ENCODE peak calls at places on chromosomes 13 and 19, in six cellular contexts. G is activated T-cell treated with anti-CD3 and anti-CD28 coated beads, Interleukin-2, amount 50 U/mL, for 48 hours; U is RWPE1; B is psoas muscle; R is left cardiac atrium; Y is activated naive CD4-positive, alpha-beta T cell. D is an unnamed sample.

GRCh38 chr19:40090256-40091204 is at the start of gene ZNF780A:
- DNase-seq in G (peak), U (peak), B (peak), R (peak), Y (peak), D (peak)

GRCh38 chr19:597406-598315 is 8.0 kb downstream of the HCN2 start:
- DNase-seq in G (peak), U (no peak), B (no peak), R (no peak), Y (no peak), D (no peak)

GRCh38 chr13:49292742-49293498 is 45.2 kb downstream of the CDADC1 start:
- DNase-seq in G (no peak), U (no peak), B (peak), R (peak), Y (no peak), D (no peak)

GRCh38 chr19:8208119-8208709 is 956 bp upstream of the CERS4 start:
- DNase-seq in G (no peak), U (no peak), B (no peak), R (peak), Y (no peak), D (no peak)

GRCh38 chr19:33193864-33194362 is at the start of gene LRP3:
- DNase-seq in G (no peak), U (no peak), B (peak), R (no peak), Y (no peak), D (no peak)

GRCh38 chr19:17665058-17665457 is 23.1 kb downstream of the UNC13A start:
- DNase-seq in G (no peak), U (no peak), B (no peak), R (no peak), Y (no peak), D (no peak)

GRCh38 chr13:34757441-34757840 is 184.6 kb upstream of the NBEA start:
- DNase-seq in G (no peak), U (no peak), B (no peak), R (no peak), Y (no peak), D (no peak)

GRCh38 chr13:95779522-95779921 is 102.6 kb downstream of the DNAJC3 start:
- DNase-seq in G (no peak), U (no peak), B (no peak), R (no peak), Y (no peak), D (no peak)

GRCh38 chr13:113616991-113617749 is 32.6 kb downstream of the TFDP1 start:
- DNase-seq in G (no peak), U (no peak), B (no peak), R (no peak), Y (no peak), D (no peak)